ENCODE peak calls at places on chromosome 13, in eight cellular contexts. M is heart right ventricle; P is Panc1; R is tibial nerve; N is Peyer's patch; V is uterus; U is CD4-positive, alpha-beta T cell; I is heart left ventricle. K is an unnamed sample.

GRCh38 chr13:112638157-112638750 is 50.3 kb upstream of the TUBGCP3 start:
- DNase-seq in N (no peak), M (no peak), I (no peak), U (no peak), V (peak; percentile 6), R (no peak), P (no peak), K (no peak)

GRCh38 chr13:40597735-40598365 is 68.6 kb downstream of the FOXO1 start:
- DNase-seq in N (no peak), I (no peak), P (no peak), U (no peak), V (no peak), R (no peak), M (no peak), K (no peak)

GRCh38 chr13:102983496-102983895 is 82.7 kb downstream of the SLC10A2 start:
- DNase-seq in P (no peak), I (no peak), V (no peak), N (no peak), U (no peak), M (no peak), R (no peak), K (no peak)

GRCh38 chr13:110777251-110777820 is 63.8 kb downstream of the ING1 start:
- DNase-seq in V (no peak), I (no peak), R (no peak), M (no peak), P (no peak), U (no peak), N (no peak), K (no peak)

GRCh38 chr13:98150836-98151489 is 8.1 kb downstream of the FARP1 start:
- DNase-seq in P (no peak), N (no peak), U (no peak), R (no peak), M (no peak), I (no peak), V (no peak), K (no peak)

GRCh38 chr13:87498681-87499080 is 172.5 kb upstream of the SLITRK5 start:
- DNase-seq in N (no peak), U (no peak), R (no peak), I (no peak), P (no peak), V (no peak), M (no peak), K (no peak)

GRCh38 chr13:83716121-83716520 is 166.2 kb downstream of the SLITRK1 start:
- DNase-seq in U (no peak), N (no peak), M (no peak), I (no peak), R (no peak), P (no peak), V (no peak), K (no peak)

GRCh38 chr13:34570954-34571353 is 371.1 kb upstream of the NBEA start:
- DNase-seq in U (no peak), M (no peak), P (no peak), R (no peak), N (no peak), I (no peak), V (no peak), K (no peak)

GRCh38 chr13:51324714-51325440 is 14.6 kb upstream of the SERPINE3 start:
- DNase-seq in N (no peak), U (no peak), P (no peak), I (no peak), R (no peak), V (no peak), M (no peak), K (no peak)

GRCh38 chr13:44322928-44323327 is 50.7 kb upstream of the SERP2 start:
- DNase-seq in N (no peak), M (no peak), U (no peak), R (no peak), P (no peak), V (no peak), I (no peak), K (no peak)

GRCh38 chr13:28340272-28340793 is 154.6 kb downstream of the FLT1 start:
- DNase-seq in U (no peak), R (no peak), N (no peak), P (no peak), V (no peak), I (no peak), M (no peak), K (no peak)

GRCh38 chr13:30371649-30372265 is 50.5 kb upstream of the UBE2L5 start:
- DNase-seq in N (peak; percentile 52), P (no peak), M (no peak), I (no peak), U (peak; percentile 56), R (no peak), V (no peak), K (peak; percentile 55)

GRCh38 chr13:50512602-50513527 is 330.6 kb downstream of the DLEU7 start:
- DNase-seq in N (no peak), R (peak; percentile 44), I (peak; percentile 86), U (no peak), M (peak; percentile 65), P (no peak), V (peak; percentile 54), K (peak; percentile 22)

GRCh38 chr13:110263906-110264305 is 43.1 kb downstream of the COL4A1 start:
- DNase-seq in R (no peak), U (no peak), V (peak; percentile 79), N (no peak), P (no peak), I (no peak), M (no peak), K (no peak)

GRCh38 chr13:48580185-48580803 is 47.4 kb upstream of the RCBTB2 start:
- DNase-seq in I (no peak), U (peak; percentile 78), V (peak; percentile 69), M (no peak), R (peak; percentile 99), N (no peak), P (peak; percentile 45), K (peak; percentile 66)

GRCh38 chr13:30727491-30728350 is 7.6 kb upstream of the ALOX5AP start:
- DNase-seq in U (no peak), M (no peak), I (no peak), V (no peak), N (no peak), R (no peak), P (no peak), K (no peak)

GRCh38 chr13:110275931-110276552 is 30.9 kb downstream of the COL4A1 start:
- DNase-seq in N (no peak), R (peak; percentile 70), I (no peak), U (no peak), V (peak; percentile 70), M (no peak), P (no peak), K (no peak)

GRCh38 chr13:111479412-111479811 is 159.0 kb downstream of the TEX29 start:
- DNase-seq in U (no peak), V (no peak), P (no peak), M (no peak), N (no peak), I (no peak), R (no peak), K (no peak)

GRCh38 chr13:114043421-114044053 is 69.7 kb upstream of the C13orf46 start:
- DNase-seq in M (no peak), P (no peak), I (peak; percentile 71), R (peak; percentile 67), V (peak; percentile 76), U (no peak), N (no peak), K (no peak)

GRCh38 chr13:41001695-41002094 is 17.4 kb downstream of the ELF1 start:
- DNase-seq in P (no peak), R (no peak), U (no peak), V (no peak), M (no peak), N (no peak), I (no peak), K (no peak)

GRCh38 chr13:30341815-30342570 is 34.6 kb upstream of the KATNAL1 start:
- DNase-seq in V (peak; percentile 90), R (peak; percentile 83), U (no peak), I (peak; percentile 84), P (no peak), M (peak; percentile 81), N (peak; percentile 62), K (no peak)

GRCh38 chr13:29978211-29978610 is 127.8 kb upstream of the UBL3 start:
- DNase-seq in V (no peak), N (no peak), R (no peak), U (no peak), M (no peak), I (no peak), P (no peak), K (no peak)

GRCh38 chr13:114135731-114136171 is 3.3 kb upstream of the RASA3 start:
- DNase-seq in N (peak; percentile 40), I (no peak), V (no peak), P (no peak), R (no peak), U (no peak), M (no peak), K (no peak)

GRCh38 chr13:98998831-98999634 is 21.2 kb upstream of the DOCK9 start:
- DNase-seq in V (peak; percentile 29), I (no peak), N (no peak), M (no peak), P (no peak), U (no peak), R (no peak), K (no peak)

GRCh38 chr13:109743706-109744453 is 42.5 kb downstream of the IRS2 start:
- DNase-seq in V (peak; percentile 24), U (no peak), I (no peak), N (no peak), R (no peak), M (no peak), P (no peak), K (no peak)

GRCh38 chr13:85565652-85566051 is 233.6 kb downstream of the SLITRK6 start:
- DNase-seq in I (no peak), N (no peak), U (no peak), M (no peak), V (no peak), P (no peak), R (no peak), K (no peak)
- H3K9me3 ChIP-seq in I (no peaks in the 10 kb centered on the region), N (no peaks in the 10 kb centered on the region), U (no peaks in the 10 kb centered on the region), M (no peaks in the 10 kb centered on the region), V (no peaks in the 10 kb centered on the region), P (no peaks in the 10 kb centered on the region), R (no peaks in the 10 kb centered on the region), K (peaks cover 3% of the 10 kb centered on the region)

DNA sequence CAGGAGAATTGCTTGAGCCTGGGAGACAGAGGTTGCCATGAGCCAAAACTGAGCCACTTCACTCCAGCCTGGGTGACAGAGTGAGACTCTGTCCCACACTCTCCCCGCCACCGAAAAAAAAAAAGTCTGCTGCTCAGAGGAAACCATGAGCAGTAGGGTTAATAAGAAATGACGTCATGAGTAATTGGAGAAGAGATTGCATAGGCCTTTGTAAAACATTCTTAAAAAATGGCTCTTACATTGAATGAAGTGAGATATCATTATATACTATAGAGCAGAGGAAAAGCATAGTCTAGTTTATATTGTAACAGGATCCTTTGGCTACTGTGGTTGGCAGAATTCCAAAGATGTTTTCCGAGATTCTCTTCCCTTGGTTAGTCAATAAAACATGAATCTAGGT is 228.2 kb downstream of the PCDH20 start:
- DNase-seq in P (no peak), R (no peak), M (no peak), V (no peak), N (no peak), I (no peak), U (no peak), K (no peak)
- H3K9me3 ChIP-seq in P (no peaks in the 10 kb centered on the region), R (no peaks in the 10 kb centered on the region), M (no peaks in the 10 kb centered on the region), V (no peaks in the 10 kb centered on the region), N (no peaks in the 10 kb centered on the region), I (no peaks in the 10 kb centered on the region), U (no peaks in the 10 kb centered on the region), K (no peaks in the 10 kb centered on the region)

GRCh38 chr13:42967660-42968059 is 24.4 kb downstream of the EPSTI1 start:
- DNase-seq in U (no peak), V (no peak), P (no peak), R (no peak), M (no peak), N (peak; percentile 46), I (no peak), K (no peak)
- H3K9me3 ChIP-seq in U (no peaks in the 10 kb centered on the region), V (no peaks in the 10 kb centered on the region), P (no peaks in the 10 kb centered on the region), R (no peaks in the 10 kb centered on the region), M (no peaks in the 10 kb centered on the region), N (no peaks in the 10 kb centered on the region), I (no peaks in the 10 kb centered on the region), K (no peaks in the 10 kb centered on the region)

GRCh38 chr13:90696656-90697055 is 650.8 kb upstream of the MIR17HG start:
- DNase-seq in I (no peak), U (no peak), P (no peak), R (no peak), V (no peak), M (no peak), N (no peak), K (no peak)
- H3K9me3 ChIP-seq in I (no peaks in the 10 kb centered on the region), U (no peaks in the 10 kb centered on the region), P (no peaks in the 10 kb centered on the region), R (no peaks in the 10 kb centered on the region), V (no peaks in the 10 kb centered on the region), M (no peaks in the 10 kb centered on the region), N (no peaks in the 10 kb centered on the region), K (no peaks in the 10 kb centered on the region)